ENCODE peak calls at places on chromosomes 11 and 22, in ten cellular contexts. One of them, this sample, is unnamed.
A peak's percentile ranks its signal among the peaks of the same experiment; 100 is the strongest.

GRCh38 chr11:35235944-35236666 is 97.1 kb downstream of the CD44 start:
- DNase-seq in CD8-positive, alpha-beta T cell: peak; percentile 70
- DNase-seq in kidney epithelial cell: peak; percentile 72
- DNase-seq in HL-60: no peak
- DNase-seq in AG04450: no peak
- DNase-seq in cardiac fibroblast: peak; percentile 65
- DNase-seq in A549: peak; percentile 54
- DNase-seq in stomach: peak; percentile 72
- DNase-seq in endothelial cell: no peak
- DNase-seq in CD4-positive, alpha-beta T cell: peak; percentile 45
- DNase-seq in this sample: no peak

GRCh38 chr11:367956-368413 is 1.3 kb upstream of the B4GALNT4 start:
- DNase-seq in CD8-positive, alpha-beta T cell: no peak
- DNase-seq in kidney epithelial cell: no peak
- DNase-seq in HL-60: no peak
- DNase-seq in AG04450: no peak
- DNase-seq in cardiac fibroblast: no peak
- DNase-seq in A549: no peak
- DNase-seq in stomach: no peak
- DNase-seq in endothelial cell: no peak
- DNase-seq in CD4-positive, alpha-beta T cell: no peak
- DNase-seq in this sample: no peak

GRCh38 chr11:32586576-32587190 is 3.1 kb downstream of the EIF3M start:
- DNase-seq in CD8-positive, alpha-beta T cell: no peak
- DNase-seq in kidney epithelial cell: no peak
- DNase-seq in HL-60: no peak
- DNase-seq in AG04450: no peak
- DNase-seq in cardiac fibroblast: peak; percentile 47
- DNase-seq in A549: peak; percentile 66
- DNase-seq in stomach: no peak
- DNase-seq in endothelial cell: no peak
- DNase-seq in CD4-positive, alpha-beta T cell: no peak
- DNase-seq in this sample: no peak

GRCh38 chr11:37984991-37985390 is 1387.0 kb upstream of the RAG2 start:
- DNase-seq in CD8-positive, alpha-beta T cell: no peak
- DNase-seq in kidney epithelial cell: no peak
- DNase-seq in HL-60: no peak
- DNase-seq in AG04450: no peak
- DNase-seq in cardiac fibroblast: peak; percentile 30
- DNase-seq in A549: no peak
- DNase-seq in stomach: no peak
- DNase-seq in endothelial cell: no peak
- DNase-seq in CD4-positive, alpha-beta T cell: no peak
- DNase-seq in this sample: no peak

GRCh38 chr22:49765951-49766350 is 61.7 kb downstream of the BRD1 start:
- DNase-seq in CD8-positive, alpha-beta T cell: no peak
- DNase-seq in kidney epithelial cell: no peak
- DNase-seq in HL-60: no peak
- DNase-seq in AG04450: no peak
- DNase-seq in cardiac fibroblast: no peak
- DNase-seq in A549: no peak
- DNase-seq in stomach: peak; percentile 17
- DNase-seq in endothelial cell: no peak
- DNase-seq in CD4-positive, alpha-beta T cell: no peak
- DNase-seq in this sample: no peak

GRCh38 chr11:73965764-73966121 is 14.9 kb downstream of the DNAJB13 start:
- DNase-seq in CD8-positive, alpha-beta T cell: no peak
- DNase-seq in kidney epithelial cell: no peak
- DNase-seq in HL-60: no peak
- DNase-seq in AG04450: no peak
- DNase-seq in cardiac fibroblast: no peak
- DNase-seq in A549: no peak
- DNase-seq in stomach: no peak
- DNase-seq in endothelial cell: no peak
- DNase-seq in CD4-positive, alpha-beta T cell: no peak
- DNase-seq in this sample: no peak

GRCh38 chr11:898160-898517 is 12.5 kb downstream of the CHID1 start:
- DNase-seq in CD8-positive, alpha-beta T cell: no peak
- DNase-seq in kidney epithelial cell: no peak
- DNase-seq in HL-60: peak; percentile 18
- DNase-seq in AG04450: no peak
- DNase-seq in cardiac fibroblast: peak; percentile 13
- DNase-seq in A549: peak; percentile 57
- DNase-seq in stomach: no peak
- DNase-seq in endothelial cell: no peak
- DNase-seq in CD4-positive, alpha-beta T cell: no peak
- DNase-seq in this sample: no peak

GRCh38 chr22:20580611-20581502 is 73.4 kb downstream of the MED15 start:
- DNase-seq in CD8-positive, alpha-beta T cell: peak; percentile 4
- DNase-seq in kidney epithelial cell: no peak
- DNase-seq in HL-60: no peak
- DNase-seq in AG04450: no peak
- DNase-seq in cardiac fibroblast: no peak
- DNase-seq in A549: no peak
- DNase-seq in stomach: no peak
- DNase-seq in endothelial cell: no peak
- DNase-seq in CD4-positive, alpha-beta T cell: no peak
- DNase-seq in this sample: no peak

GRCh38 chr22:27195104-27195503 is 537.7 kb downstream of the MIAT start:
- DNase-seq in CD8-positive, alpha-beta T cell: no peak
- DNase-seq in kidney epithelial cell: no peak
- DNase-seq in HL-60: no peak
- DNase-seq in AG04450: no peak
- DNase-seq in cardiac fibroblast: no peak
- DNase-seq in A549: no peak
- DNase-seq in stomach: no peak
- DNase-seq in endothelial cell: no peak
- DNase-seq in CD4-positive, alpha-beta T cell: no peak
- DNase-seq in this sample: no peak

GRCh38 chr22:20378110-20378509 is 15.8 kb upstream of the ZNF74 start:
- DNase-seq in CD8-positive, alpha-beta T cell: no peak
- DNase-seq in kidney epithelial cell: no peak
- DNase-seq in HL-60: no peak
- DNase-seq in AG04450: no peak
- DNase-seq in cardiac fibroblast: no peak
- DNase-seq in A549: no peak
- DNase-seq in stomach: no peak
- DNase-seq in endothelial cell: no peak
- DNase-seq in CD4-positive, alpha-beta T cell: no peak
- DNase-seq in this sample: no peak

GRCh38 chr22:22576244-22576988 is 17.4 kb upstream of the PRAME start:
- DNase-seq in CD8-positive, alpha-beta T cell: peak; percentile 21
- DNase-seq in kidney epithelial cell: no peak
- DNase-seq in HL-60: peak; percentile 40
- DNase-seq in AG04450: no peak
- DNase-seq in cardiac fibroblast: peak; percentile 54
- DNase-seq in A549: peak; percentile 55
- DNase-seq in stomach: peak; percentile 49
- DNase-seq in endothelial cell: peak; percentile 84
- DNase-seq in CD4-positive, alpha-beta T cell: no peak
- DNase-seq in this sample: no peak

GRCh38 chr11:45597116-45597515 is 68.3 kb downstream of the CHST1 start:
- DNase-seq in CD8-positive, alpha-beta T cell: no peak
- DNase-seq in kidney epithelial cell: no peak
- DNase-seq in HL-60: no peak
- DNase-seq in AG04450: no peak
- DNase-seq in cardiac fibroblast: no peak
- DNase-seq in A549: no peak
- DNase-seq in stomach: no peak
- DNase-seq in endothelial cell: no peak
- DNase-seq in CD4-positive, alpha-beta T cell: no peak
- DNase-seq in this sample: no peak

GRCh38 chr11:106331163-106331562 is 253.7 kb downstream of the AASDHPPT start:
- DNase-seq in CD8-positive, alpha-beta T cell: no peak
- DNase-seq in kidney epithelial cell: peak; percentile 67
- DNase-seq in HL-60: no peak
- DNase-seq in AG04450: no peak
- DNase-seq in cardiac fibroblast: no peak
- DNase-seq in A549: no peak
- DNase-seq in stomach: no peak
- DNase-seq in endothelial cell: no peak
- DNase-seq in CD4-positive, alpha-beta T cell: no peak
- DNase-seq in this sample: no peak

GRCh38 chr22:24016156-24016555 is 5.1 kb downstream of the CABIN1 start:
- DNase-seq in CD8-positive, alpha-beta T cell: no peak
- DNase-seq in kidney epithelial cell: no peak
- DNase-seq in HL-60: no peak
- DNase-seq in AG04450: no peak
- DNase-seq in cardiac fibroblast: no peak
- DNase-seq in A549: no peak
- DNase-seq in stomach: no peak
- DNase-seq in endothelial cell: no peak
- DNase-seq in CD4-positive, alpha-beta T cell: no peak
- DNase-seq in this sample: no peak

GRCh38 chr11:78840190-78840589 is 265.5 kb upstream of the NARS2 start:
- DNase-seq in CD8-positive, alpha-beta T cell: no peak
- DNase-seq in kidney epithelial cell: no peak
- DNase-seq in HL-60: no peak
- DNase-seq in AG04450: peak; percentile 78
- DNase-seq in cardiac fibroblast: peak; percentile 11
- DNase-seq in A549: no peak
- DNase-seq in stomach: no peak
- DNase-seq in endothelial cell: no peak
- DNase-seq in CD4-positive, alpha-beta T cell: no peak
- DNase-seq in this sample: no peak

GRCh38 chr11:75477614-75477935 is 44.6 kb upstream of the KLHL35 start:
- DNase-seq in CD8-positive, alpha-beta T cell: no peak
- DNase-seq in kidney epithelial cell: no peak
- DNase-seq in HL-60: no peak
- DNase-seq in AG04450: no peak
- DNase-seq in cardiac fibroblast: no peak
- DNase-seq in A549: no peak
- DNase-seq in stomach: no peak
- DNase-seq in endothelial cell: no peak
- DNase-seq in CD4-positive, alpha-beta T cell: no peak
- DNase-seq in this sample: no peak

GRCh38 chr22:31969789-31970489 is 25.6 kb downstream of the YWHAH start:
- DNase-seq in CD8-positive, alpha-beta T cell: peak; percentile 60
- DNase-seq in kidney epithelial cell: peak; percentile 50
- DNase-seq in HL-60: peak; percentile 60
- DNase-seq in AG04450: peak; percentile 20
- DNase-seq in cardiac fibroblast: peak; percentile 73
- DNase-seq in A549: peak; percentile 76
- DNase-seq in stomach: peak; percentile 80
- DNase-seq in endothelial cell: peak; percentile 63
- DNase-seq in CD4-positive, alpha-beta T cell: peak; percentile 54
- DNase-seq in this sample: peak; percentile 37

GRCh38 chr22:39266398-39267030 is 21.7 kb upstream of the PDGFB start:
- DNase-seq in CD8-positive, alpha-beta T cell: no peak
- DNase-seq in kidney epithelial cell: no peak
- DNase-seq in HL-60: peak; percentile 9
- DNase-seq in AG04450: no peak
- DNase-seq in cardiac fibroblast: peak; percentile 40
- DNase-seq in A549: no peak
- DNase-seq in stomach: no peak
- DNase-seq in endothelial cell: no peak
- DNase-seq in CD4-positive, alpha-beta T cell: no peak
- DNase-seq in this sample: no peak

GRCh38 chr11:122633219-122633829 is 22.2 kb upstream of the UBASH3B start:
- DNase-seq in CD8-positive, alpha-beta T cell: no peak
- DNase-seq in kidney epithelial cell: no peak
- DNase-seq in HL-60: peak; percentile 48
- DNase-seq in AG04450: no peak
- DNase-seq in cardiac fibroblast: peak; percentile 86
- DNase-seq in A549: peak; percentile 69
- DNase-seq in stomach: no peak
- DNase-seq in endothelial cell: peak; percentile 30
- DNase-seq in CD4-positive, alpha-beta T cell: no peak
- DNase-seq in this sample: no peak
- TF ChIP-seq CTCF in CD8-positive, alpha-beta T cell: peak; percentile 63
- TF ChIP-seq CTCF in kidney epithelial cell: peak; percentile 55
- TF ChIP-seq CTCF in HL-60: peak; percentile 15
- TF ChIP-seq CTCF in AG04450: peak; percentile 67
- TF ChIP-seq CTCF in cardiac fibroblast: peak; percentile 62
- TF ChIP-seq CTCF in A549: peak; percentile 71
- TF ChIP-seq CTCF in stomach: no peak
- TF ChIP-seq CTCF in endothelial cell: no peak
- TF ChIP-seq CTCF in CD4-positive, alpha-beta T cell: peak; percentile 68
- TF ChIP-seq CTCF in this sample: peak; percentile 18

GRCh38 chr11:112588252-112588668 is 327.6 kb upstream of the PLET1 start:
- DNase-seq in CD8-positive, alpha-beta T cell: peak; percentile 33
- DNase-seq in kidney epithelial cell: peak; percentile 44
- DNase-seq in HL-60: peak; percentile 60
- DNase-seq in AG04450: peak; percentile 54
- DNase-seq in cardiac fibroblast: peak; percentile 91
- DNase-seq in A549: peak; percentile 69
- DNase-seq in stomach: peak; percentile 61
- DNase-seq in endothelial cell: peak; percentile 51
- DNase-seq in CD4-positive, alpha-beta T cell: no peak
- DNase-seq in this sample: peak; percentile 28
- TF ChIP-seq CTCF in CD8-positive, alpha-beta T cell: peak; percentile 58
- TF ChIP-seq CTCF in kidney epithelial cell: peak; percentile 66
- TF ChIP-seq CTCF in HL-60: peak; percentile 16
- TF ChIP-seq CTCF in AG04450: peak; percentile 67
- TF ChIP-seq CTCF in cardiac fibroblast: peak; percentile 72
- TF ChIP-seq CTCF in A549: peak; percentile 51
- TF ChIP-seq CTCF in stomach: no peak
- TF ChIP-seq CTCF in endothelial cell: peak; percentile 70
- TF ChIP-seq CTCF in CD4-positive, alpha-beta T cell: peak; percentile 78
- TF ChIP-seq CTCF in this sample: peak; percentile 91

DNA sequence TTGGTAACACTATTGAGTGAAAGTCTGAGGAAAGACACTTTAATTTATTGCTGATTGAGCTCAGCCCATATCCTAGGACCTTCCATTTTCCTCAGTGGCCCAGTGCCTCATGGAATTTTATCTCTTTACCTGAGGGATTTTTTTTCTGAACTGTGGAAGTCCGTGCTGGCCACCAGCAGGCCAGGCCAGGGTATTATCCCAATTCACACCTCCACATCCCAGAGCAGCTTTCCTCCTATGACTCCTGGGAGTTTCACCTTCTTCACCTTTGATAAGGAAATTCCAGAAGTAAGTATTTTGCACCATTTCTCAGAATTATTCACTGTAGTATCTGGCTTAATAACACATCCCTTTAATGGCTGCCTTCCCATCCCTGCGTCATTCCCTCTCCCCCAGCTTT is 13.0 kb upstream of the RRAS2 start:
- DNase-seq in CD8-positive, alpha-beta T cell: no peak
- DNase-seq in kidney epithelial cell: no peak
- DNase-seq in HL-60: no peak
- DNase-seq in AG04450: no peak
- DNase-seq in cardiac fibroblast: no peak
- DNase-seq in A549: no peak
- DNase-seq in stomach: no peak
- DNase-seq in endothelial cell: no peak
- DNase-seq in CD4-positive, alpha-beta T cell: no peak
- DNase-seq in this sample: no peak
- TF ChIP-seq CTCF in CD8-positive, alpha-beta T cell: no peak
- TF ChIP-seq CTCF in kidney epithelial cell: no peak
- TF ChIP-seq CTCF in HL-60: no peak
- TF ChIP-seq CTCF in AG04450: no peak
- TF ChIP-seq CTCF in cardiac fibroblast: no peak
- TF ChIP-seq CTCF in A549: no peak
- TF ChIP-seq CTCF in stomach: no peak
- TF ChIP-seq CTCF in endothelial cell: no peak
- TF ChIP-seq CTCF in CD4-positive, alpha-beta T cell: no peak
- TF ChIP-seq CTCF in this sample: no peak

DNA sequence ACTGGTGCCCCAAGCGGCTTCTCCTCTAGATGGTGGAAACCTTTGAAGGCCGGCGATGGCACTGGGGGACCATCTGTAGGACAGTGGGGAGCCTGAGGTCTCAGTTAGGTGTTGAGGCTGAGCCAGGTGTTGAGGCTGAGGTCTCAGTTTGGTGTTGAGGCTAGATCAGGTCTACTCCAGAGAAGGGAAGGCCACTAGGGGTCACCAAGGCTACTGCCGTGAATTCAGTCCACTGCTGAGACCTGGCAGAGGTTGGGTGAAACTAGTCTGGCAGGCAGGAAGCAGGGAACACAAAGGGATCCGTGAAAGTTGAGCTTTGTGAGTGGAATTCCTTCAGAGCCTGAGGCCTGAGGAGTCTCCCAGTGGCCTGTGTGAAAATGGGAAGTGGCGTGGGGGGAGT is 123.8 kb upstream of the FGF3 start:
- DNase-seq in CD8-positive, alpha-beta T cell: no peak
- DNase-seq in kidney epithelial cell: no peak
- DNase-seq in HL-60: no peak
- DNase-seq in AG04450: no peak
- DNase-seq in cardiac fibroblast: no peak
- DNase-seq in A549: peak; percentile 51
- DNase-seq in stomach: peak; percentile 34
- DNase-seq in endothelial cell: no peak
- DNase-seq in CD4-positive, alpha-beta T cell: no peak
- DNase-seq in this sample: no peak
- TF ChIP-seq CTCF in CD8-positive, alpha-beta T cell: no peak
- TF ChIP-seq CTCF in kidney epithelial cell: peak; percentile 1
- TF ChIP-seq CTCF in HL-60: no peak
- TF ChIP-seq CTCF in AG04450: peak; percentile 19
- TF ChIP-seq CTCF in cardiac fibroblast: no peak
- TF ChIP-seq CTCF in A549: peak; percentile 50
- TF ChIP-seq CTCF in stomach: no peak
- TF ChIP-seq CTCF in endothelial cell: peak; percentile 5
- TF ChIP-seq CTCF in CD4-positive, alpha-beta T cell: no peak
- TF ChIP-seq CTCF in this sample: no peak